ENCODE peak calls at places on chromosomes 4 and X, in six cellular contexts. M is H54, D is NCI-H2081 treated with DMSO at 0.1 percent for 48 hours, Z is RWPE1, J is neuronal stem cell, S is MM.1S. U is an unnamed sample.

GRCh38 chrX:9848718-9849481 is 62.7 kb downstream of the SHROOM2 start:
- DNase-seq in Z (no peak), S (no peak), J (no peak), M (no peak), D (no peak), U (no peak)

GRCh38 chr4:72971572-72971971 is 97.9 kb downstream of the COX18 start:
- DNase-seq in M (no peak), D (no peak), Z (peak), J (no peak), S (no peak), U (no peak)

GRCh38 chrX:17459008-17459407 is 84.0 kb downstream of the NHS start:
- DNase-seq in S (no peak), J (no peak), D (peak), Z (peak), M (no peak), U (no peak)

GRCh38 chrX:47420264-47420663 is 49.9 kb downstream of the ZNF157 start:
- DNase-seq in J (no peak), M (no peak), Z (no peak), S (no peak), D (no peak), U (no peak)

GRCh38 chr4:10333942-10334341 is 123.3 kb downstream of the ZNF518B start:
- DNase-seq in S (no peak), D (no peak), J (no peak), M (no peak), Z (peak), U (no peak)

GRCh38 chr4:2768124-2768523 is 12.0 kb upstream of the TNIP2 start:
- DNase-seq in M (no peak), J (no peak), S (no peak), Z (no peak), D (no peak), U (no peak)

GRCh38 chr4:116015062-116015461 is 901.6 kb upstream of the NDST4 start:
- DNase-seq in M (no peak), S (no peak), D (no peak), Z (no peak), J (no peak), U (no peak)

GRCh38 chrX:2430265-2430825 is 70.4 kb downstream of the DHRSX start:
- DNase-seq in S (no peak), D (no peak), Z (peak), J (no peak), M (no peak), U (no peak)

GRCh38 chrX:154097003-154097596 is 417 bp downstream of the MECP2 start:
- DNase-seq in M (peak), S (peak), J (peak), D (no peak), Z (peak), U (peak)

GRCh38 chr4:41222259-41222658 is 7.9 kb upstream of the APBB2 start:
- DNase-seq in S (no peak), M (no peak), J (no peak), D (no peak), Z (no peak), U (no peak)

GRCh38 chrX:150731795-150732194 is 38.6 kb downstream of the MTMR1 start:
- DNase-seq in J (no peak), Z (peak), D (no peak), S (no peak), M (peak), U (no peak)

GRCh38 chr4:177855543-177856197 is 413.4 kb upstream of the AGA start:
- DNase-seq in M (no peak), S (no peak), J (no peak), Z (no peak), D (no peak), U (no peak)

GRCh38 chr4:124423160-124423559 is 289.4 kb downstream of the ANKRD50 start:
- DNase-seq in M (no peak), Z (no peak), D (no peak), J (no peak), S (no peak), U (no peak)

GRCh38 chr4:176259330-176260090 is 9.5 kb downstream of the ASB5 start:
- DNase-seq in Z (peak), D (no peak), J (no peak), S (no peak), M (no peak), U (no peak)

GRCh38 chr4:120691536-120691935 is 231.0 kb downstream of the PRDM5 start:
- DNase-seq in J (no peak), M (no peak), D (no peak), S (no peak), Z (no peak), U (no peak)

GRCh38 chr4:932713-933070 is 432 bp downstream of the TMEM175 start:
- DNase-seq in D (no peak), J (peak), M (no peak), S (no peak), Z (peak), U (no peak)

GRCh38 chr4:4226606-4227438 is at the start of gene OTOP1:
- DNase-seq in Z (no peak), D (no peak), J (no peak), M (no peak), S (no peak), U (no peak)

GRCh38 chr4:106010761-106011160 is 115.5 kb downstream of the NPNT start:
- DNase-seq in D (no peak), S (peak), J (no peak), M (no peak), Z (no peak), U (no peak)

GRCh38 chr4:122536001-122536400 is 79.5 kb upstream of the IL2 start:
- DNase-seq in S (no peak), M (no peak), D (no peak), Z (no peak), J (no peak), U (no peak)

GRCh38 chrX:39445336-39445735 is 644.1 kb downstream of the MID1IP1 start:
- DNase-seq in Z (no peak), M (no peak), S (peak), D (no peak), J (no peak), U (no peak)

GRCh38 chrX:23008431-23009099 is 8.8 kb downstream of the DDX53 start:
- DNase-seq in S (peak), D (no peak), J (no peak), Z (peak), M (no peak), U (no peak)

GRCh38 chr4:15006416-15007024 is 4.2 kb downstream of the CPEB2 start:
- DNase-seq in D (no peak), S (peak), J (no peak), M (no peak), Z (peak), U (no peak)

GRCh38 chr4:1371151-1371830 is 24.3 kb downstream of the UVSSA start:
- DNase-seq in Z (no peak), D (no peak), J (no peak), S (no peak), M (no peak), U (no peak)

GRCh38 chr4:15255537-15255936 is 172.3 kb upstream of the C1QTNF7 start:
- DNase-seq in Z (no peak), M (no peak), S (no peak), D (no peak), J (no peak), U (no peak)